ENCODE peak calls at places on chromosomes 6 and 20, in six cellular contexts. One of them, this sample, is unnamed.

GRCh38 chr6:134182528-134182927 is 130.1 kb upstream of the SLC2A12 start:
- DNase-seq in activated CD8-positive, alpha-beta memory T cell treated with anti-CD3 and anti-CD28 coated beads, Interleukin-2, amount 50 U/mL, for 4 hours: no peak
- DNase-seq in GOT3: no peak
- DNase-seq in stimulated activated CD4-positive, alpha-beta T cell treated with anti-CD3 and anti-CD28 coated beads, Interleukin-15, amount 100 ng/mL, for 1 hour: no peak
- DNase-seq in NCI-H1436: no peak
- DNase-seq in Caki2: no peak
- DNase-seq in this sample: peak

GRCh38 chr6:72955666-72956065 is 269.6 kb downstream of the KHDC1L start:
- DNase-seq in GOT3: no peak
- DNase-seq in stimulated activated CD4-positive, alpha-beta T cell treated with anti-CD3 and anti-CD28 coated beads, Interleukin-15, amount 100 ng/mL, for 1 hour: no peak
- DNase-seq in Caki2: no peak
- DNase-seq in activated CD8-positive, alpha-beta memory T cell treated with anti-CD3 and anti-CD28 coated beads, Interleukin-2, amount 50 U/mL, for 4 hours: no peak
- DNase-seq in NCI-H1436: no peak
- DNase-seq in this sample: no peak

GRCh38 chr6:149964243-149965190 is 774 bp downstream of the ULBP1 start:
- DNase-seq in Caki2: no peak
- DNase-seq in GOT3: no peak
- DNase-seq in NCI-H1436: no peak
- DNase-seq in activated CD8-positive, alpha-beta memory T cell treated with anti-CD3 and anti-CD28 coated beads, Interleukin-2, amount 50 U/mL, for 4 hours: peak
- DNase-seq in stimulated activated CD4-positive, alpha-beta T cell treated with anti-CD3 and anti-CD28 coated beads, Interleukin-15, amount 100 ng/mL, for 1 hour: no peak
- DNase-seq in this sample: no peak

GRCh38 chr6:141252828-141253608 is 879.7 kb upstream of the GJE1 start:
- DNase-seq in stimulated activated CD4-positive, alpha-beta T cell treated with anti-CD3 and anti-CD28 coated beads, Interleukin-15, amount 100 ng/mL, for 1 hour: no peak
- DNase-seq in Caki2: no peak
- DNase-seq in GOT3: no peak
- DNase-seq in activated CD8-positive, alpha-beta memory T cell treated with anti-CD3 and anti-CD28 coated beads, Interleukin-2, amount 50 U/mL, for 4 hours: no peak
- DNase-seq in NCI-H1436: no peak
- DNase-seq in this sample: no peak

GRCh38 chr6:5457036-5457435 is 195.7 kb downstream of the FARS2 start:
- DNase-seq in NCI-H1436: no peak
- DNase-seq in GOT3: no peak
- DNase-seq in Caki2: no peak
- DNase-seq in activated CD8-positive, alpha-beta memory T cell treated with anti-CD3 and anti-CD28 coated beads, Interleukin-2, amount 50 U/mL, for 4 hours: no peak
- DNase-seq in stimulated activated CD4-positive, alpha-beta T cell treated with anti-CD3 and anti-CD28 coated beads, Interleukin-15, amount 100 ng/mL, for 1 hour: no peak
- DNase-seq in this sample: no peak

GRCh38 chr20:57313230-57313629 is 16.4 kb upstream of the SPO11 start:
- DNase-seq in activated CD8-positive, alpha-beta memory T cell treated with anti-CD3 and anti-CD28 coated beads, Interleukin-2, amount 50 U/mL, for 4 hours: no peak
- DNase-seq in stimulated activated CD4-positive, alpha-beta T cell treated with anti-CD3 and anti-CD28 coated beads, Interleukin-15, amount 100 ng/mL, for 1 hour: no peak
- DNase-seq in GOT3: no peak
- DNase-seq in NCI-H1436: no peak
- DNase-seq in Caki2: no peak
- DNase-seq in this sample: no peak

GRCh38 chr6:124007915-124008688 is 204.4 kb downstream of the NKAIN2 start:
- DNase-seq in activated CD8-positive, alpha-beta memory T cell treated with anti-CD3 and anti-CD28 coated beads, Interleukin-2, amount 50 U/mL, for 4 hours: no peak
- DNase-seq in GOT3: no peak
- DNase-seq in stimulated activated CD4-positive, alpha-beta T cell treated with anti-CD3 and anti-CD28 coated beads, Interleukin-15, amount 100 ng/mL, for 1 hour: no peak
- DNase-seq in Caki2: no peak
- DNase-seq in NCI-H1436: no peak
- DNase-seq in this sample: no peak

GRCh38 chr20:13220194-13220856 is 749 bp upstream of the ISM1 start:
- DNase-seq in activated CD8-positive, alpha-beta memory T cell treated with anti-CD3 and anti-CD28 coated beads, Interleukin-2, amount 50 U/mL, for 4 hours: peak
- DNase-seq in stimulated activated CD4-positive, alpha-beta T cell treated with anti-CD3 and anti-CD28 coated beads, Interleukin-15, amount 100 ng/mL, for 1 hour: no peak
- DNase-seq in NCI-H1436: peak
- DNase-seq in GOT3: no peak
- DNase-seq in Caki2: peak
- DNase-seq in this sample: peak

GRCh38 chr20:19775353-19776201 is 17.5 kb downstream of the RIN2 start:
- DNase-seq in Caki2: peak
- DNase-seq in GOT3: no peak
- DNase-seq in stimulated activated CD4-positive, alpha-beta T cell treated with anti-CD3 and anti-CD28 coated beads, Interleukin-15, amount 100 ng/mL, for 1 hour: no peak
- DNase-seq in NCI-H1436: no peak
- DNase-seq in activated CD8-positive, alpha-beta memory T cell treated with anti-CD3 and anti-CD28 coated beads, Interleukin-2, amount 50 U/mL, for 4 hours: no peak
- DNase-seq in this sample: no peak

GRCh38 chr20:23640018-23640872 is 2.5 kb upstream of the CST3 start:
- DNase-seq in activated CD8-positive, alpha-beta memory T cell treated with anti-CD3 and anti-CD28 coated beads, Interleukin-2, amount 50 U/mL, for 4 hours: no peak
- DNase-seq in NCI-H1436: no peak
- DNase-seq in GOT3: no peak
- DNase-seq in stimulated activated CD4-positive, alpha-beta T cell treated with anti-CD3 and anti-CD28 coated beads, Interleukin-15, amount 100 ng/mL, for 1 hour: no peak
- DNase-seq in Caki2: no peak
- DNase-seq in this sample: no peak

GRCh38 chr20:47397652-47398301 is 41.3 kb upstream of the ZMYND8 start:
- DNase-seq in GOT3: no peak
- DNase-seq in Caki2: no peak
- DNase-seq in stimulated activated CD4-positive, alpha-beta T cell treated with anti-CD3 and anti-CD28 coated beads, Interleukin-15, amount 100 ng/mL, for 1 hour: no peak
- DNase-seq in activated CD8-positive, alpha-beta memory T cell treated with anti-CD3 and anti-CD28 coated beads, Interleukin-2, amount 50 U/mL, for 4 hours: no peak
- DNase-seq in NCI-H1436: peak
- DNase-seq in this sample: peak

GRCh38 chr6:25016311-25016710 is 80.6 kb upstream of the RIPOR2 start:
- DNase-seq in Caki2: no peak
- DNase-seq in stimulated activated CD4-positive, alpha-beta T cell treated with anti-CD3 and anti-CD28 coated beads, Interleukin-15, amount 100 ng/mL, for 1 hour: no peak
- DNase-seq in NCI-H1436: no peak
- DNase-seq in activated CD8-positive, alpha-beta memory T cell treated with anti-CD3 and anti-CD28 coated beads, Interleukin-2, amount 50 U/mL, for 4 hours: no peak
- DNase-seq in GOT3: no peak
- DNase-seq in this sample: no peak

GRCh38 chr6:157158897-157159296 is 164.4 kb downstream of the TMEM242 start:
- DNase-seq in Caki2: no peak
- DNase-seq in GOT3: no peak
- DNase-seq in stimulated activated CD4-positive, alpha-beta T cell treated with anti-CD3 and anti-CD28 coated beads, Interleukin-15, amount 100 ng/mL, for 1 hour: no peak
- DNase-seq in activated CD8-positive, alpha-beta memory T cell treated with anti-CD3 and anti-CD28 coated beads, Interleukin-2, amount 50 U/mL, for 4 hours: no peak
- DNase-seq in NCI-H1436: no peak
- DNase-seq in this sample: no peak

GRCh38 chr20:50395258-50395729 is 114.9 kb upstream of the PTPN1 start:
- DNase-seq in NCI-H1436: no peak
- DNase-seq in GOT3: no peak
- DNase-seq in Caki2: no peak
- DNase-seq in activated CD8-positive, alpha-beta memory T cell treated with anti-CD3 and anti-CD28 coated beads, Interleukin-2, amount 50 U/mL, for 4 hours: no peak
- DNase-seq in stimulated activated CD4-positive, alpha-beta T cell treated with anti-CD3 and anti-CD28 coated beads, Interleukin-15, amount 100 ng/mL, for 1 hour: no peak
- DNase-seq in this sample: no peak

GRCh38 chr20:5065489-5066383 is 54.0 kb downstream of the PCNA start:
- DNase-seq in Caki2: peak
- DNase-seq in stimulated activated CD4-positive, alpha-beta T cell treated with anti-CD3 and anti-CD28 coated beads, Interleukin-15, amount 100 ng/mL, for 1 hour: no peak
- DNase-seq in activated CD8-positive, alpha-beta memory T cell treated with anti-CD3 and anti-CD28 coated beads, Interleukin-2, amount 50 U/mL, for 4 hours: no peak
- DNase-seq in GOT3: peak
- DNase-seq in NCI-H1436: no peak
- DNase-seq in this sample: no peak

GRCh38 chr6:1952726-1953360 is 292.6 kb downstream of the GMDS start:
- DNase-seq in GOT3: no peak
- DNase-seq in activated CD8-positive, alpha-beta memory T cell treated with anti-CD3 and anti-CD28 coated beads, Interleukin-2, amount 50 U/mL, for 4 hours: no peak
- DNase-seq in NCI-H1436: no peak
- DNase-seq in Caki2: peak
- DNase-seq in stimulated activated CD4-positive, alpha-beta T cell treated with anti-CD3 and anti-CD28 coated beads, Interleukin-15, amount 100 ng/mL, for 1 hour: no peak
- DNase-seq in this sample: no peak

GRCh38 chr6:15254074-15254975 is 8.5 kb downstream of the JARID2 start:
- DNase-seq in NCI-H1436: no peak
- DNase-seq in GOT3: no peak
- DNase-seq in activated CD8-positive, alpha-beta memory T cell treated with anti-CD3 and anti-CD28 coated beads, Interleukin-2, amount 50 U/mL, for 4 hours: no peak
- DNase-seq in Caki2: peak
- DNase-seq in stimulated activated CD4-positive, alpha-beta T cell treated with anti-CD3 and anti-CD28 coated beads, Interleukin-15, amount 100 ng/mL, for 1 hour: no peak
- DNase-seq in this sample: peak

GRCh38 chr6:149636116-149636515 is 12.4 kb downstream of the KATNA1 start:
- DNase-seq in Caki2: no peak
- DNase-seq in activated CD8-positive, alpha-beta memory T cell treated with anti-CD3 and anti-CD28 coated beads, Interleukin-2, amount 50 U/mL, for 4 hours: no peak
- DNase-seq in stimulated activated CD4-positive, alpha-beta T cell treated with anti-CD3 and anti-CD28 coated beads, Interleukin-15, amount 100 ng/mL, for 1 hour: no peak
- DNase-seq in GOT3: no peak
- DNase-seq in NCI-H1436: no peak
- DNase-seq in this sample: no peak

GRCh38 chr6:34391711-34392496 is 565 bp downstream of the NUDT3 start:
- DNase-seq in GOT3: no peak
- DNase-seq in NCI-H1436: peak
- DNase-seq in stimulated activated CD4-positive, alpha-beta T cell treated with anti-CD3 and anti-CD28 coated beads, Interleukin-15, amount 100 ng/mL, for 1 hour: peak
- DNase-seq in Caki2: peak
- DNase-seq in activated CD8-positive, alpha-beta memory T cell treated with anti-CD3 and anti-CD28 coated beads, Interleukin-2, amount 50 U/mL, for 4 hours: peak
- DNase-seq in this sample: peak

GRCh38 chr6:89611666-89612065 is 26.9 kb downstream of the LYRM2 start:
- DNase-seq in GOT3: no peak
- DNase-seq in Caki2: no peak
- DNase-seq in stimulated activated CD4-positive, alpha-beta T cell treated with anti-CD3 and anti-CD28 coated beads, Interleukin-15, amount 100 ng/mL, for 1 hour: no peak
- DNase-seq in activated CD8-positive, alpha-beta memory T cell treated with anti-CD3 and anti-CD28 coated beads, Interleukin-2, amount 50 U/mL, for 4 hours: no peak
- DNase-seq in NCI-H1436: no peak
- DNase-seq in this sample: no peak

GRCh38 chr6:41607736-41608135 is 30.5 kb upstream of the MDFI start:
- DNase-seq in activated CD8-positive, alpha-beta memory T cell treated with anti-CD3 and anti-CD28 coated beads, Interleukin-2, amount 50 U/mL, for 4 hours: no peak
- DNase-seq in GOT3: no peak
- DNase-seq in NCI-H1436: no peak
- DNase-seq in Caki2: no peak
- DNase-seq in stimulated activated CD4-positive, alpha-beta T cell treated with anti-CD3 and anti-CD28 coated beads, Interleukin-15, amount 100 ng/mL, for 1 hour: no peak
- DNase-seq in this sample: no peak

GRCh38 chr20:62741191-62741676 is 32.6 kb downstream of the NTSR1 start:
- DNase-seq in NCI-H1436: no peak
- DNase-seq in Caki2: no peak
- DNase-seq in GOT3: no peak
- DNase-seq in stimulated activated CD4-positive, alpha-beta T cell treated with anti-CD3 and anti-CD28 coated beads, Interleukin-15, amount 100 ng/mL, for 1 hour: no peak
- DNase-seq in activated CD8-positive, alpha-beta memory T cell treated with anti-CD3 and anti-CD28 coated beads, Interleukin-2, amount 50 U/mL, for 4 hours: peak
- DNase-seq in this sample: no peak

GRCh38 chr20:2364014-2364413 is 16.7 kb upstream of the TGM6 start:
- DNase-seq in activated CD8-positive, alpha-beta memory T cell treated with anti-CD3 and anti-CD28 coated beads, Interleukin-2, amount 50 U/mL, for 4 hours: no peak
- DNase-seq in NCI-H1436: no peak
- DNase-seq in Caki2: no peak
- DNase-seq in GOT3: no peak
- DNase-seq in stimulated activated CD4-positive, alpha-beta T cell treated with anti-CD3 and anti-CD28 coated beads, Interleukin-15, amount 100 ng/mL, for 1 hour: no peak
- DNase-seq in this sample: no peak

GRCh38 chr6:134071876-134072275 is 19.5 kb upstream of the SLC2A12 start:
- DNase-seq in stimulated activated CD4-positive, alpha-beta T cell treated with anti-CD3 and anti-CD28 coated beads, Interleukin-15, amount 100 ng/mL, for 1 hour: no peak
- DNase-seq in activated CD8-positive, alpha-beta memory T cell treated with anti-CD3 and anti-CD28 coated beads, Interleukin-2, amount 50 U/mL, for 4 hours: no peak
- DNase-seq in Caki2: no peak
- DNase-seq in GOT3: no peak
- DNase-seq in NCI-H1436: no peak
- DNase-seq in this sample: no peak

GRCh38 chr6:125220712-125221111 is 67.1 kb downstream of the TPD52L1 start:
- DNase-seq in activated CD8-positive, alpha-beta memory T cell treated with anti-CD3 and anti-CD28 coated beads, Interleukin-2, amount 50 U/mL, for 4 hours: no peak
- DNase-seq in GOT3: no peak
- DNase-seq in stimulated activated CD4-positive, alpha-beta T cell treated with anti-CD3 and anti-CD28 coated beads, Interleukin-15, amount 100 ng/mL, for 1 hour: no peak
- DNase-seq in NCI-H1436: no peak
- DNase-seq in Caki2: no peak
- DNase-seq in this sample: no peak

GRCh38 chr6:158599635-158600034 is 39.7 kb downstream of the TMEM181 start:
- DNase-seq in GOT3: no peak
- DNase-seq in Caki2: no peak
- DNase-seq in activated CD8-positive, alpha-beta memory T cell treated with anti-CD3 and anti-CD28 coated beads, Interleukin-2, amount 50 U/mL, for 4 hours: no peak
- DNase-seq in stimulated activated CD4-positive, alpha-beta T cell treated with anti-CD3 and anti-CD28 coated beads, Interleukin-15, amount 100 ng/mL, for 1 hour: no peak
- DNase-seq in NCI-H1436: no peak
- DNase-seq in this sample: no peak

GRCh38 chr6:122701666-122702065 is 77.8 kb upstream of the FABP7 start:
- DNase-seq in NCI-H1436: no peak
- DNase-seq in activated CD8-positive, alpha-beta memory T cell treated with anti-CD3 and anti-CD28 coated beads, Interleukin-2, amount 50 U/mL, for 4 hours: no peak
- DNase-seq in GOT3: no peak
- DNase-seq in Caki2: no peak
- DNase-seq in stimulated activated CD4-positive, alpha-beta T cell treated with anti-CD3 and anti-CD28 coated beads, Interleukin-15, amount 100 ng/mL, for 1 hour: no peak
- DNase-seq in this sample: no peak

GRCh38 chr20:25283221-25283951 is 35.5 kb downstream of the PYGB start:
- DNase-seq in NCI-H1436: no peak
- DNase-seq in GOT3: no peak
- DNase-seq in activated CD8-positive, alpha-beta memory T cell treated with anti-CD3 and anti-CD28 coated beads, Interleukin-2, amount 50 U/mL, for 4 hours: peak
- DNase-seq in stimulated activated CD4-positive, alpha-beta T cell treated with anti-CD3 and anti-CD28 coated beads, Interleukin-15, amount 100 ng/mL, for 1 hour: no peak
- DNase-seq in Caki2: no peak
- DNase-seq in this sample: no peak

GRCh38 chr6:128482642-128483041 is 37.8 kb downstream of the PTPRK start:
- DNase-seq in NCI-H1436: no peak
- DNase-seq in Caki2: no peak
- DNase-seq in stimulated activated CD4-positive, alpha-beta T cell treated with anti-CD3 and anti-CD28 coated beads, Interleukin-15, amount 100 ng/mL, for 1 hour: no peak
- DNase-seq in activated CD8-positive, alpha-beta memory T cell treated with anti-CD3 and anti-CD28 coated beads, Interleukin-2, amount 50 U/mL, for 4 hours: no peak
- DNase-seq in GOT3: no peak
- DNase-seq in this sample: no peak

GRCh38 chr6:137165375-137166246 is 7.8 kb downstream of the IL22RA2 start:
- DNase-seq in GOT3: no peak
- DNase-seq in activated CD8-positive, alpha-beta memory T cell treated with anti-CD3 and anti-CD28 coated beads, Interleukin-2, amount 50 U/mL, for 4 hours: peak
- DNase-seq in stimulated activated CD4-positive, alpha-beta T cell treated with anti-CD3 and anti-CD28 coated beads, Interleukin-15, amount 100 ng/mL, for 1 hour: peak
- DNase-seq in NCI-H1436: no peak
- DNase-seq in Caki2: no peak
- DNase-seq in this sample: no peak

GRCh38 chr20:49786671-49787370 is 25.8 kb upstream of the SLC9A8 start:
- DNase-seq in GOT3: no peak
- DNase-seq in NCI-H1436: no peak
- DNase-seq in activated CD8-positive, alpha-beta memory T cell treated with anti-CD3 and anti-CD28 coated beads, Interleukin-2, amount 50 U/mL, for 4 hours: no peak
- DNase-seq in stimulated activated CD4-positive, alpha-beta T cell treated with anti-CD3 and anti-CD28 coated beads, Interleukin-15, amount 100 ng/mL, for 1 hour: no peak
- DNase-seq in Caki2: no peak
- DNase-seq in this sample: no peak

GRCh38 chr20:50824137-50824536 is 29.3 kb downstream of the BCAS4 start:
- DNase-seq in NCI-H1436: no peak
- DNase-seq in Caki2: no peak
- DNase-seq in stimulated activated CD4-positive, alpha-beta T cell treated with anti-CD3 and anti-CD28 coated beads, Interleukin-15, amount 100 ng/mL, for 1 hour: no peak
- DNase-seq in GOT3: peak
- DNase-seq in activated CD8-positive, alpha-beta memory T cell treated with anti-CD3 and anti-CD28 coated beads, Interleukin-2, amount 50 U/mL, for 4 hours: no peak
- DNase-seq in this sample: no peak

GRCh38 chr6:154731296-154732218 is 1.7 kb upstream of the SCAF8 start:
- DNase-seq in activated CD8-positive, alpha-beta memory T cell treated with anti-CD3 and anti-CD28 coated beads, Interleukin-2, amount 50 U/mL, for 4 hours: no peak
- DNase-seq in NCI-H1436: no peak
- DNase-seq in Caki2: peak
- DNase-seq in GOT3: no peak
- DNase-seq in stimulated activated CD4-positive, alpha-beta T cell treated with anti-CD3 and anti-CD28 coated beads, Interleukin-15, amount 100 ng/mL, for 1 hour: no peak
- DNase-seq in this sample: no peak

GRCh38 chr6:143068001-143068400 is 7.3 kb downstream of the AIG1 start:
- DNase-seq in stimulated activated CD4-positive, alpha-beta T cell treated with anti-CD3 and anti-CD28 coated beads, Interleukin-15, amount 100 ng/mL, for 1 hour: no peak
- DNase-seq in Caki2: no peak
- DNase-seq in GOT3: no peak
- DNase-seq in activated CD8-positive, alpha-beta memory T cell treated with anti-CD3 and anti-CD28 coated beads, Interleukin-2, amount 50 U/mL, for 4 hours: no peak
- DNase-seq in NCI-H1436: no peak
- DNase-seq in this sample: no peak

GRCh38 chr6:9250852-9251251 is 815.5 kb upstream of the SLC35B3 start:
- DNase-seq in activated CD8-positive, alpha-beta memory T cell treated with anti-CD3 and anti-CD28 coated beads, Interleukin-2, amount 50 U/mL, for 4 hours: no peak
- DNase-seq in stimulated activated CD4-positive, alpha-beta T cell treated with anti-CD3 and anti-CD28 coated beads, Interleukin-15, amount 100 ng/mL, for 1 hour: no peak
- DNase-seq in Caki2: peak
- DNase-seq in NCI-H1436: peak
- DNase-seq in GOT3: no peak
- DNase-seq in this sample: peak

GRCh38 chr6:90328004-90328403 is 31.4 kb upstream of the BACH2 start:
- DNase-seq in Caki2: peak
- DNase-seq in activated CD8-positive, alpha-beta memory T cell treated with anti-CD3 and anti-CD28 coated beads, Interleukin-2, amount 50 U/mL, for 4 hours: no peak
- DNase-seq in NCI-H1436: no peak
- DNase-seq in GOT3: no peak
- DNase-seq in stimulated activated CD4-positive, alpha-beta T cell treated with anti-CD3 and anti-CD28 coated beads, Interleukin-15, amount 100 ng/mL, for 1 hour: no peak
- DNase-seq in this sample: no peak

GRCh38 chr6:56693246-56693607 is 50.5 kb upstream of the DST start:
- DNase-seq in stimulated activated CD4-positive, alpha-beta T cell treated with anti-CD3 and anti-CD28 coated beads, Interleukin-15, amount 100 ng/mL, for 1 hour: no peak
- DNase-seq in NCI-H1436: no peak
- DNase-seq in GOT3: peak
- DNase-seq in Caki2: peak
- DNase-seq in activated CD8-positive, alpha-beta memory T cell treated with anti-CD3 and anti-CD28 coated beads, Interleukin-2, amount 50 U/mL, for 4 hours: no peak
- DNase-seq in this sample: no peak

GRCh38 chr6:106973841-106974336 is 640 bp downstream of the CD24 start:
- DNase-seq in stimulated activated CD4-positive, alpha-beta T cell treated with anti-CD3 and anti-CD28 coated beads, Interleukin-15, amount 100 ng/mL, for 1 hour: no peak
- DNase-seq in NCI-H1436: peak
- DNase-seq in Caki2: peak
- DNase-seq in GOT3: no peak
- DNase-seq in activated CD8-positive, alpha-beta memory T cell treated with anti-CD3 and anti-CD28 coated beads, Interleukin-2, amount 50 U/mL, for 4 hours: no peak
- DNase-seq in this sample: peak

This sample was measured in NCI-H2227 treated with DMSO at 0.1 percent for 48 hours.